ENCODE peak calls at places on chromosomes 6 and 20, in eight cellular contexts. S is CD4-positive, alpha-beta memory T cell; Z is mammary epithelial cell; K is K562; B is adrenal gland; W is endodermal cell; F is GM23248; G is fibroblast of lung. Y is an unnamed sample.

GRCh38 chr6:41306187-41306854 is 19.8 kb upstream of the TREM1 start:
- DNase-seq in Z (peak; percentile 52), S (no peak), F (peak; percentile 58), W (peak; percentile 82), B (peak; percentile 70), K (peak; percentile 68), G (peak; percentile 62), Y (peak; percentile 82)

GRCh38 chr6:153090241-153090930 is 40.7 kb downstream of the RGS17 start:
- DNase-seq in W (no peak), K (no peak), Z (peak; percentile 84), G (peak; percentile 83), S (no peak), F (peak; percentile 89), B (no peak), Y (peak; percentile 71)

GRCh38 chr20:45450097-45450818 is 19.3 kb upstream of the WFDC2 start:
- DNase-seq in B (no peak), K (peak; percentile 40), W (peak; percentile 67), G (peak; percentile 64), S (no peak), F (peak; percentile 80), Z (peak; percentile 27), Y (peak; percentile 77)

GRCh38 chr20:62298577-62299249 is 4.1 kb upstream of the ADRM1 start:
- DNase-seq in W (no peak), K (no peak), B (no peak), S (no peak), F (no peak), G (no peak), Z (no peak), Y (no peak)

GRCh38 chr6:139583420-139583819 is 209.0 kb upstream of the CITED2 start:
- DNase-seq in K (no peak), B (no peak), S (no peak), G (no peak), Z (peak; percentile 52), F (no peak), W (no peak), Y (peak; percentile 64)

GRCh38 chr6:153231048-153231635 is 100.1 kb upstream of the RGS17 start:
- DNase-seq in G (peak; percentile 56), S (no peak), F (peak; percentile 53), B (peak; percentile 80), W (peak; percentile 92), K (no peak), Z (peak; percentile 44), Y (peak; percentile 62)

GRCh38 chr6:71498643-71499042 is 210.0 kb downstream of the OGFRL1 start:
- DNase-seq in S (no peak), F (no peak), W (no peak), Z (peak; percentile 42), B (no peak), K (no peak), G (no peak), Y (peak; percentile 24)

GRCh38 chr6:11258260-11259237 is 26.1 kb upstream of the NEDD9 start:
- DNase-seq in S (peak; percentile 54), W (peak; percentile 75), K (no peak), G (no peak), B (no peak), Z (no peak), F (no peak), Y (no peak)

GRCh38 chr6:8157839-8158238 is 55.5 kb upstream of the EEF1E1 start:
- DNase-seq in G (no peak), S (no peak), F (no peak), B (no peak), K (no peak), Z (no peak), W (no peak), Y (no peak)

GRCh38 chr20:56859751-56860366 is 230.8 kb downstream of the TFAP2C start:
- DNase-seq in Z (no peak), F (no peak), B (no peak), G (no peak), S (no peak), W (peak; percentile 68), K (no peak), Y (no peak)

GRCh38 chr6:139905404-139906052 is 531.1 kb upstream of the CITED2 start:
- DNase-seq in S (no peak), W (no peak), B (no peak), G (no peak), Z (no peak), K (no peak), F (no peak), Y (no peak)

GRCh38 chr6:110816677-110817076 is 1.4 kb upstream of the CDK19 start:
- DNase-seq in W (no peak), B (no peak), S (no peak), Z (no peak), K (no peak), F (no peak), G (no peak), Y (no peak)

GRCh38 chr6:75280131-75280855 is 4.3 kb downstream of the TMEM30A start:
- DNase-seq in Z (no peak), S (no peak), W (no peak), F (peak; percentile 65), G (peak; percentile 33), B (no peak), K (no peak), Y (no peak)

GRCh38 chr6:75282706-75283105 is 1.9 kb downstream of the TMEM30A start:
- DNase-seq in Z (no peak), F (peak; percentile 67), B (no peak), G (no peak), W (no peak), K (no peak), S (no peak), Y (peak; percentile 23)

GRCh38 chr6:75281643-75282042 is 2.9 kb downstream of the TMEM30A start:
- DNase-seq in S (no peak), F (no peak), K (no peak), Z (no peak), G (no peak), W (no peak), B (no peak), Y (no peak)

GRCh38 chr6:75278474-75279077 is 6.0 kb downstream of the TMEM30A start:
- DNase-seq in W (no peak), Z (peak; percentile 26), G (no peak), S (no peak), K (no peak), B (no peak), F (peak; percentile 22), Y (peak; percentile 51)

DNA sequence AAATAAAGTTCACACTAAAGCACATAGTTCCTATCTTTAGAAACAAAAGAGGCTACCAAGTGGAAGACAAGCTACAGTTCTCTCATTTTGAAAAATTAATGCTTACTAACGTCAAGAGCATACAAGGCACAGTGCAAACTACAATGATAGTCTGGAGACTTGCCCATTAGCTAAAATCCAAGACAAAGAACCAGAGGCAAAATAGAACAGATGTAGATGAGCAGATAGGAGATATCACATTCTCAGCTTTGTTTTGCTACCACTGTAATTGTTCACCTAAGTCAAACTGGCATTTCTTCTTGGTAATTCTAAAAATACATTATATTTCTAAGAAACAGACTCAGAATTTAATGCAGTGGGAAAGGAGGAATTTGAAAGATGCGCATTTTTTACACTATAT is 5.2 kb downstream of the TMEM30A start:
- DNase-seq in W (no peak), K (peak; percentile 14), F (no peak), S (no peak), G (no peak), Z (no peak), B (no peak), Y (no peak)
- H3K4me1 ChIP-seq in W (peaks cover 2% of the 10 kb centered on the region), K (peaks cover 25% of the 10 kb centered on the region), F (peaks cover 66% of the 10 kb centered on the region), S (peaks cover 79% of the 10 kb centered on the region), G (peaks cover 11% of the 10 kb centered on the region), Z (peaks cover 25% of the 10 kb centered on the region), B (peaks cover 21% of the 10 kb centered on the region), Y (peaks cover 57% of the 10 kb centered on the region)

GRCh38 chr6:90194371-90194841 is 102.2 kb downstream of the BACH2 start:
- DNase-seq in F (peak; percentile 93), B (peak; percentile 64), S (no peak), K (no peak), Z (peak; percentile 60), W (no peak), G (peak; percentile 90), Y (peak; percentile 59)
- H3K4me1 ChIP-seq in F (peaks cover 25% of the 10 kb centered on the region), B (no peaks in the 10 kb centered on the region), S (peaks cover 20% of the 10 kb centered on the region), K (no peaks in the 10 kb centered on the region), Z (no peaks in the 10 kb centered on the region), W (peaks cover 7% of the 10 kb centered on the region), G (peaks cover 13% of the 10 kb centered on the region), Y (peaks cover 6% of the 10 kb centered on the region)

DNA sequence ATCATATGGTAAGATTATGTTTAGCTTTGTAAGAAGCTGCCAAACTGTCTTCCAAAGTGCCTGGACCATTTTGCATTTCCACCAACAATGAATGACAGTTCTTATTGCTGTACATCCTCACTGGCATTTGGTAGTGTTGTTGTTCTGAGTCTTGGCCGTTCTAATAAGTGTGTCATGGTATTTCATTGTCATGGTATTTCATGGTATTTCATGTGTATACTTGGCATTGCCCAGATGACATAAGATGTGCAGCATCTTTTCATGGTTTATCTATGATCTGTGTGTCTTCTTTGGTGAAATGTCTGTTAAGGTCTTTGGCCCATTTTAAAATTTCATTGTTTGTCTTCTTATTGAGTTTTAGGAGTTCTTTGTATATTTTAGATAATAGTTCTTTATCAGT is 224.4 kb downstream of the BCAS1 start:
- DNase-seq in W (no peak), G (no peak), S (no peak), B (no peak), F (no peak), K (no peak), Z (no peak), Y (no peak)
- H3K4me1 ChIP-seq in W (no peaks in the 10 kb centered on the region), G (no peaks in the 10 kb centered on the region), S (peaks cover 73% of the 10 kb centered on the region), B (no peaks in the 10 kb centered on the region), F (no peaks in the 10 kb centered on the region), K (peaks cover 10% of the 10 kb centered on the region), Z (peaks cover 16% of the 10 kb centered on the region), Y (peaks cover 25% of the 10 kb centered on the region)

DNA sequence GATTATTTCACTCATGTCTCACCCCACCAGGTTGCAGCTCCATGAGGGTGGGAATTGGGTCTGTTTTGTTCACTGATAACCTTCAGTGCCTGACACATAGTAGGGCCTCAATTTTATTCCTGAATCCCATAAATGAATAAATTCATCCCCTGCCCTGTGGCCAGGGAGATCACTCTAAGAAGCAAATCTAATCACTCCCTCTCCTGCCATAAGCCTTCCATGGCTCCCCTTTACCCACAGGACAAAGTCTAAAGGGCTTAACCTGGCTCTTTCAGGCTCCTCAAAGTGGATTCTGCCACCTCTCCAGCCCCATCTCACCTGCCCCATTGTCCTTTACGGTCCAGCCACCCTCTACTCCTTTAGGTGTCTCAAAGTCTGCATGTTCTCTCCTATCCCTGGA is 141.8 kb upstream of the PTPN1 start:
- DNase-seq in F (no peak), W (no peak), S (no peak), G (no peak), Z (no peak), K (no peak), B (no peak), Y (no peak)
- H3K4me1 ChIP-seq in F (no peaks in the 10 kb centered on the region), W (no peaks in the 10 kb centered on the region), S (peaks cover 13% of the 10 kb centered on the region), G (peaks cover 4% of the 10 kb centered on the region), Z (peaks cover 18% of the 10 kb centered on the region), K (peaks cover 8% of the 10 kb centered on the region), B (no peaks in the 10 kb centered on the region), Y (peaks cover 22% of the 10 kb centered on the region)